ENCODE peak calls at places on chromosome 11, in eight cellular contexts. One of them, this sample, is unnamed.

GRCh38 chr11:29629281-29629680 is 387.5 kb downstream of the KCNA4 start:
- DNase-seq in HCT116: no peak
- DNase-seq in uterus: no peak
- DNase-seq in breast epithelium: no peak
- DNase-seq in adrenal gland: no peak
- DNase-seq in ovary: no peak
- DNase-seq in suprapubic skin: no peak
- DNase-seq in A549: no peak
- DNase-seq in this sample: no peak

GRCh38 chr11:100716848-100717247 is 29.8 kb downstream of the ARHGAP42 start:
- DNase-seq in HCT116: no peak
- DNase-seq in uterus: no peak
- DNase-seq in breast epithelium: no peak
- DNase-seq in adrenal gland: no peak
- DNase-seq in ovary: no peak
- DNase-seq in suprapubic skin: no peak
- DNase-seq in A549: no peak
- DNase-seq in this sample: no peak

GRCh38 chr11:72617080-72617744 is 57.0 kb downstream of the PDE2A start:
- DNase-seq in HCT116: no peak
- DNase-seq in uterus: peak
- DNase-seq in breast epithelium: no peak
- DNase-seq in adrenal gland: no peak
- DNase-seq in ovary: peak
- DNase-seq in suprapubic skin: no peak
- DNase-seq in A549: no peak
- DNase-seq in this sample: no peak

GRCh38 chr11:10354389-10354788 is 49.5 kb downstream of the ADM start:
- DNase-seq in HCT116: no peak
- DNase-seq in uterus: no peak
- DNase-seq in breast epithelium: no peak
- DNase-seq in adrenal gland: no peak
- DNase-seq in ovary: no peak
- DNase-seq in suprapubic skin: no peak
- DNase-seq in A549: no peak
- DNase-seq in this sample: no peak

GRCh38 chr11:64661146-64661545 is 61.9 kb downstream of the NRXN2 start:
- DNase-seq in HCT116: no peak
- DNase-seq in uterus: no peak
- DNase-seq in breast epithelium: no peak
- DNase-seq in adrenal gland: no peak
- DNase-seq in ovary: no peak
- DNase-seq in suprapubic skin: no peak
- DNase-seq in A549: no peak
- DNase-seq in this sample: no peak

GRCh38 chr11:61186504-61186903 is 16.8 kb upstream of the PGA3 start:
- DNase-seq in HCT116: no peak
- DNase-seq in uterus: no peak
- DNase-seq in breast epithelium: no peak
- DNase-seq in adrenal gland: no peak
- DNase-seq in ovary: no peak
- DNase-seq in suprapubic skin: no peak
- DNase-seq in A549: no peak
- DNase-seq in this sample: no peak

GRCh38 chr11:9273430-9274336 is 8.5 kb upstream of the DENND5A start:
- DNase-seq in HCT116: no peak
- DNase-seq in uterus: no peak
- DNase-seq in breast epithelium: no peak
- DNase-seq in adrenal gland: no peak
- DNase-seq in ovary: no peak
- DNase-seq in suprapubic skin: no peak
- DNase-seq in A549: no peak
- DNase-seq in this sample: no peak

GRCh38 chr11:116466231-116466630 is 306.6 kb downstream of the BUD13 start:
- DNase-seq in HCT116: no peak
- DNase-seq in uterus: no peak
- DNase-seq in breast epithelium: no peak
- DNase-seq in adrenal gland: no peak
- DNase-seq in ovary: no peak
- DNase-seq in suprapubic skin: no peak
- DNase-seq in A549: no peak
- DNase-seq in this sample: no peak

GRCh38 chr11:57248780-57249383 is 11.8 kb upstream of the APLNR start:
- DNase-seq in HCT116: peak
- DNase-seq in uterus: peak
- DNase-seq in breast epithelium: no peak
- DNase-seq in adrenal gland: peak
- DNase-seq in ovary: peak
- DNase-seq in suprapubic skin: no peak
- DNase-seq in A549: peak
- DNase-seq in this sample: peak

GRCh38 chr11:57349491-57350274 is 11.5 kb downstream of the P2RX3 start:
- DNase-seq in HCT116: peak
- DNase-seq in uterus: peak
- DNase-seq in breast epithelium: peak
- DNase-seq in adrenal gland: peak
- DNase-seq in ovary: peak
- DNase-seq in suprapubic skin: peak
- DNase-seq in A549: peak
- DNase-seq in this sample: peak

GRCh38 chr11:55849037-55849436 is 10.5 kb downstream of the OR5D16 start:
- DNase-seq in HCT116: no peak
- DNase-seq in uterus: no peak
- DNase-seq in breast epithelium: no peak
- DNase-seq in adrenal gland: no peak
- DNase-seq in ovary: no peak
- DNase-seq in suprapubic skin: no peak
- DNase-seq in A549: no peak
- DNase-seq in this sample: no peak

GRCh38 chr11:43583548-43583947 is 97.0 kb upstream of the HSD17B12 start:
- DNase-seq in HCT116: no peak
- DNase-seq in uterus: no peak
- DNase-seq in breast epithelium: no peak
- DNase-seq in adrenal gland: no peak
- DNase-seq in ovary: no peak
- DNase-seq in suprapubic skin: no peak
- DNase-seq in A549: no peak
- DNase-seq in this sample: no peak

GRCh38 chr11:45839204-45839603 is 8.1 kb upstream of the CRY2 start:
- DNase-seq in HCT116: no peak
- DNase-seq in uterus: no peak
- DNase-seq in breast epithelium: no peak
- DNase-seq in adrenal gland: no peak
- DNase-seq in ovary: no peak
- DNase-seq in suprapubic skin: no peak
- DNase-seq in A549: no peak
- DNase-seq in this sample: no peak

GRCh38 chr11:135023499-135023898 is 611.5 kb upstream of the B3GAT1 start:
- DNase-seq in HCT116: no peak
- DNase-seq in uterus: no peak
- DNase-seq in breast epithelium: no peak
- DNase-seq in adrenal gland: no peak
- DNase-seq in ovary: no peak
- DNase-seq in suprapubic skin: no peak
- DNase-seq in A549: no peak
- DNase-seq in this sample: no peak

GRCh38 chr11:19853901-19854300 is 141.3 kb downstream of the NAV2 start:
- DNase-seq in HCT116: no peak
- DNase-seq in uterus: no peak
- DNase-seq in breast epithelium: no peak
- DNase-seq in adrenal gland: no peak
- DNase-seq in ovary: no peak
- DNase-seq in suprapubic skin: no peak
- DNase-seq in A549: no peak
- DNase-seq in this sample: peak

GRCh38 chr11:74714904-74715303 is 16.3 kb downstream of the CHRDL2 start:
- DNase-seq in HCT116: no peak
- DNase-seq in uterus: no peak
- DNase-seq in breast epithelium: no peak
- DNase-seq in adrenal gland: no peak
- DNase-seq in ovary: no peak
- DNase-seq in suprapubic skin: no peak
- DNase-seq in A549: no peak
- DNase-seq in this sample: no peak

GRCh38 chr11:74226907-74227306 is 55.8 kb downstream of the PPME1 start:
- DNase-seq in HCT116: no peak
- DNase-seq in uterus: no peak
- DNase-seq in breast epithelium: no peak
- DNase-seq in adrenal gland: no peak
- DNase-seq in ovary: no peak
- DNase-seq in suprapubic skin: no peak
- DNase-seq in A549: no peak
- DNase-seq in this sample: peak

GRCh38 chr11:5226732-5227327 is at the start of gene HBB:
- DNase-seq in HCT116: no peak
- DNase-seq in uterus: no peak
- DNase-seq in breast epithelium: no peak
- DNase-seq in adrenal gland: no peak
- DNase-seq in ovary: no peak
- DNase-seq in suprapubic skin: no peak
- DNase-seq in A549: no peak
- DNase-seq in this sample: no peak

GRCh38 chr11:12411806-12412727 is 34.7 kb downstream of the PARVA start:
- DNase-seq in HCT116: peak
- DNase-seq in uterus: peak
- DNase-seq in breast epithelium: no peak
- DNase-seq in adrenal gland: peak
- DNase-seq in ovary: peak
- DNase-seq in suprapubic skin: no peak
- DNase-seq in A549: peak
- DNase-seq in this sample: peak

GRCh38 chr11:71096751-71097388 is 155.5 kb downstream of the SHANK2 start:
- DNase-seq in HCT116: no peak
- DNase-seq in uterus: no peak
- DNase-seq in breast epithelium: no peak
- DNase-seq in adrenal gland: no peak
- DNase-seq in ovary: no peak
- DNase-seq in suprapubic skin: no peak
- DNase-seq in A549: no peak
- DNase-seq in this sample: no peak

GRCh38 chr11:99918761-99919160 is 768.3 kb upstream of the ARHGAP42 start:
- DNase-seq in HCT116: no peak
- DNase-seq in uterus: no peak
- DNase-seq in breast epithelium: no peak
- DNase-seq in adrenal gland: no peak
- DNase-seq in ovary: no peak
- DNase-seq in suprapubic skin: no peak
- DNase-seq in A549: no peak
- DNase-seq in this sample: no peak

DNA sequence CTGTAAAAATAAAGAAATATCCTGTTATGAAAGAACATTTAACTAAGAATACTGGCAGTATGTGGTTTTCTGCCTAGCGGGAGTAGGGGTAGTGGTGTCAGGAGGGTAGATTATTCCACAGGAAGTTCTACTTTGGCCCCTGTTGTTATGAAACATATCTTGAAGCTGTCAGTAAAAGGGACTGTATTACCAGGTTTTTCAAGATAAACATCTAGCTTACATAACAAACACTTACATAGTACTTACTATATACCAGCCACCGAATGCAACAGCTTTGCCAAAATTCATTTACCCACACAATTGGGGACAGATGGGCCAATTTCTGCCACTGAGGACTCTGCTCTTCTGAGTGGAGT is 3.7 kb downstream of the TMEM123 start:
- DNase-seq in HCT116: no peak
- DNase-seq in uterus: no peak
- DNase-seq in breast epithelium: no peak
- DNase-seq in adrenal gland: no peak
- DNase-seq in ovary: no peak
- DNase-seq in suprapubic skin: no peak
- DNase-seq in A549: no peak
- DNase-seq in this sample: no peak
- H3K4me3 ChIP-seq in HCT116: no peak
- H3K4me3 ChIP-seq in uterus: no peak
- H3K4me3 ChIP-seq in breast epithelium: no peak
- H3K4me3 ChIP-seq in adrenal gland: no peak
- H3K4me3 ChIP-seq in ovary: no peak
- H3K4me3 ChIP-seq in suprapubic skin: no peak
- H3K4me3 ChIP-seq in A549: no peak
- H3K4me3 ChIP-seq in this sample: no peak

GRCh38 chr11:112812719-112813118 is 148.5 kb upstream of the NCAM1 start:
- DNase-seq in HCT116: no peak
- DNase-seq in uterus: no peak
- DNase-seq in breast epithelium: no peak
- DNase-seq in adrenal gland: no peak
- DNase-seq in ovary: no peak
- DNase-seq in suprapubic skin: no peak
- DNase-seq in A549: no peak
- DNase-seq in this sample: no peak
- TF ChIP-seq POLR2A in HCT116: no peak
- TF ChIP-seq POLR2A in uterus: no peak
- TF ChIP-seq POLR2A in breast epithelium: no peak
- TF ChIP-seq POLR2A in adrenal gland: no peak
- TF ChIP-seq POLR2A in ovary: no peak
- TF ChIP-seq POLR2A in suprapubic skin: no peak
- TF ChIP-seq POLR2A in A549: no peak
- TF ChIP-seq POLR2A in this sample: no peak

GRCh38 chr11:96150609-96151008 is 192.4 kb downstream of the MAML2 start:
- DNase-seq in HCT116: no peak
- DNase-seq in uterus: no peak
- DNase-seq in breast epithelium: no peak
- DNase-seq in adrenal gland: no peak
- DNase-seq in ovary: no peak
- DNase-seq in suprapubic skin: no peak
- DNase-seq in A549: no peak
- DNase-seq in this sample: no peak

GRCh38 chr11:96151501-96151900 is 191.5 kb downstream of the MAML2 start:
- DNase-seq in HCT116: no peak
- DNase-seq in uterus: no peak
- DNase-seq in breast epithelium: no peak
- DNase-seq in adrenal gland: no peak
- DNase-seq in ovary: no peak
- DNase-seq in suprapubic skin: no peak
- DNase-seq in A549: no peak
- DNase-seq in this sample: no peak

GRCh38 chr11:96147913-96148312 is 195.1 kb downstream of the MAML2 start:
- DNase-seq in HCT116: no peak
- DNase-seq in uterus: no peak
- DNase-seq in breast epithelium: no peak
- DNase-seq in adrenal gland: no peak
- DNase-seq in ovary: no peak
- DNase-seq in suprapubic skin: no peak
- DNase-seq in A549: no peak
- DNase-seq in this sample: no peak

GRCh38 chr11:96152623-96153022 is 190.4 kb downstream of the MAML2 start:
- DNase-seq in HCT116: no peak
- DNase-seq in uterus: no peak
- DNase-seq in breast epithelium: no peak
- DNase-seq in adrenal gland: no peak
- DNase-seq in ovary: no peak
- DNase-seq in suprapubic skin: no peak
- DNase-seq in A549: no peak
- DNase-seq in this sample: no peak

GRCh38 chr11:96149743-96150555 is 193.0 kb downstream of the MAML2 start:
- DNase-seq in HCT116: no peak
- DNase-seq in uterus: no peak
- DNase-seq in breast epithelium: no peak
- DNase-seq in adrenal gland: no peak
- DNase-seq in ovary: no peak
- DNase-seq in suprapubic skin: no peak
- DNase-seq in A549: peak
- DNase-seq in this sample: no peak
- H3K4me3 ChIP-seq in HCT116: no peak
- H3K4me3 ChIP-seq in uterus: no peak
- H3K4me3 ChIP-seq in breast epithelium: no peak
- H3K4me3 ChIP-seq in adrenal gland: no peak
- H3K4me3 ChIP-seq in ovary: no peak
- H3K4me3 ChIP-seq in suprapubic skin: no peak
- H3K4me3 ChIP-seq in A549: no peak
- H3K4me3 ChIP-seq in this sample: no peak

GRCh38 chr11:66100272-66101037 is 30.4 kb downstream of the PACS1 start:
- DNase-seq in HCT116: no peak
- DNase-seq in uterus: peak
- DNase-seq in breast epithelium: peak
- DNase-seq in adrenal gland: peak
- DNase-seq in ovary: peak
- DNase-seq in suprapubic skin: peak
- DNase-seq in A549: peak
- DNase-seq in this sample: peak
- TF ChIP-seq POLR2A in HCT116: no peak
- TF ChIP-seq POLR2A in uterus: no peak
- TF ChIP-seq POLR2A in breast epithelium: no peak
- TF ChIP-seq POLR2A in adrenal gland: no peak
- TF ChIP-seq POLR2A in ovary: no peak
- TF ChIP-seq POLR2A in suprapubic skin: no peak
- TF ChIP-seq POLR2A in A549: no peak
- TF ChIP-seq POLR2A in this sample: no peak

This sample was measured in thyroid gland.